ENCODE peak calls at places on chromosomes 3 and 15, in seven cellular contexts. One of them, this sample, is unnamed. For H3K9me3, the result is how much of the 10 kb centered on the place peaks cover.

GRCh38 chr3:53843195-53844177 is 2.7 kb downstream of the CHDH start:
- DNase-seq in A549: no peak
- DNase-seq in stomach: no peak
- DNase-seq in H1: no peak
- DNase-seq in esophagus muscularis mucosa: no peak
- DNase-seq in K562: no peak
- DNase-seq in transverse colon: no peak
- DNase-seq in this sample: no peak

GRCh38 chr3:38823186-38823585 is 7.2 kb upstream of the SCN10A start:
- DNase-seq in A549: no peak
- DNase-seq in stomach: no peak
- DNase-seq in H1: no peak
- DNase-seq in esophagus muscularis mucosa: no peak
- DNase-seq in K562: no peak
- DNase-seq in transverse colon: no peak
- DNase-seq in this sample: no peak

GRCh38 chr15:64693134-64693533 is 82.3 kb downstream of the RBPMS2 start:
- DNase-seq in A549: no peak
- DNase-seq in stomach: peak
- DNase-seq in H1: no peak
- DNase-seq in esophagus muscularis mucosa: no peak
- DNase-seq in K562: no peak
- DNase-seq in transverse colon: peak
- DNase-seq in this sample: no peak

GRCh38 chr3:64138046-64138445 is 87.2 kb downstream of the PRICKLE2 start:
- DNase-seq in A549: no peak
- DNase-seq in stomach: no peak
- DNase-seq in H1: no peak
- DNase-seq in esophagus muscularis mucosa: no peak
- DNase-seq in K562: no peak
- DNase-seq in transverse colon: no peak
- DNase-seq in this sample: no peak

GRCh38 chr3:117130222-117130621 is 420.6 kb downstream of the TUSC7 start:
- DNase-seq in A549: no peak
- DNase-seq in stomach: no peak
- DNase-seq in H1: no peak
- DNase-seq in esophagus muscularis mucosa: no peak
- DNase-seq in K562: no peak
- DNase-seq in transverse colon: no peak
- DNase-seq in this sample: no peak

GRCh38 chr3:110710605-110711004 is 361.0 kb upstream of the NECTIN3 start:
- DNase-seq in A549: no peak
- DNase-seq in stomach: peak
- DNase-seq in H1: no peak
- DNase-seq in esophagus muscularis mucosa: no peak
- DNase-seq in K562: no peak
- DNase-seq in transverse colon: no peak
- DNase-seq in this sample: no peak

GRCh38 chr3:126438186-126438585 is 37.5 kb downstream of the ZXDC start:
- DNase-seq in A549: no peak
- DNase-seq in stomach: peak
- DNase-seq in H1: no peak
- DNase-seq in esophagus muscularis mucosa: no peak
- DNase-seq in K562: no peak
- DNase-seq in transverse colon: no peak
- DNase-seq in this sample: no peak

GRCh38 chr3:99396651-99397050 is 241.7 kb upstream of the COL8A1 start:
- DNase-seq in A549: no peak
- DNase-seq in stomach: no peak
- DNase-seq in H1: no peak
- DNase-seq in esophagus muscularis mucosa: no peak
- DNase-seq in K562: no peak
- DNase-seq in transverse colon: no peak
- DNase-seq in this sample: no peak

GRCh38 chr3:12227833-12228232 is 61.0 kb upstream of the PPARG start:
- DNase-seq in A549: no peak
- DNase-seq in stomach: no peak
- DNase-seq in H1: no peak
- DNase-seq in esophagus muscularis mucosa: no peak
- DNase-seq in K562: no peak
- DNase-seq in transverse colon: no peak
- DNase-seq in this sample: no peak

GRCh38 chr15:62431391-62431790 is 266.3 kb upstream of the C2CD4B start:
- DNase-seq in A549: no peak
- DNase-seq in stomach: no peak
- DNase-seq in H1: no peak
- DNase-seq in esophagus muscularis mucosa: no peak
- DNase-seq in K562: no peak
- DNase-seq in transverse colon: no peak
- DNase-seq in this sample: no peak

GRCh38 chr3:189914799-189915198 is 205.9 kb downstream of the P3H2 start:
- DNase-seq in A549: peak
- DNase-seq in stomach: no peak
- DNase-seq in H1: no peak
- DNase-seq in esophagus muscularis mucosa: no peak
- DNase-seq in K562: no peak
- DNase-seq in transverse colon: no peak
- DNase-seq in this sample: no peak

GRCh38 chr3:132256984-132257383 is 60.2 kb upstream of the ACP3 start:
- DNase-seq in A549: no peak
- DNase-seq in stomach: peak
- DNase-seq in H1: peak
- DNase-seq in esophagus muscularis mucosa: no peak
- DNase-seq in K562: no peak
- DNase-seq in transverse colon: peak
- DNase-seq in this sample: no peak

GRCh38 chr3:72191211-72191960 is 406.4 kb upstream of the PROK2 start:
- DNase-seq in A549: no peak
- DNase-seq in stomach: no peak
- DNase-seq in H1: no peak
- DNase-seq in esophagus muscularis mucosa: no peak
- DNase-seq in K562: no peak
- DNase-seq in transverse colon: no peak
- DNase-seq in this sample: no peak

GRCh38 chr3:13265016-13265415 is 155.1 kb downstream of the NUP210 start:
- DNase-seq in A549: no peak
- DNase-seq in stomach: no peak
- DNase-seq in H1: no peak
- DNase-seq in esophagus muscularis mucosa: no peak
- DNase-seq in K562: no peak
- DNase-seq in transverse colon: no peak
- DNase-seq in this sample: no peak

GRCh38 chr3:67109651-67110204 is 111.6 kb downstream of the KBTBD8 start:
- DNase-seq in A549: peak
- DNase-seq in stomach: no peak
- DNase-seq in H1: no peak
- DNase-seq in esophagus muscularis mucosa: no peak
- DNase-seq in K562: peak
- DNase-seq in transverse colon: no peak
- DNase-seq in this sample: no peak

GRCh38 chr3:148698190-148698806 is 595 bp downstream of the AGTR1 start:
- DNase-seq in A549: no peak
- DNase-seq in stomach: no peak
- DNase-seq in H1: no peak
- DNase-seq in esophagus muscularis mucosa: no peak
- DNase-seq in K562: no peak
- DNase-seq in transverse colon: no peak
- DNase-seq in this sample: no peak

GRCh38 chr3:14570089-14570488 is 29.9 kb upstream of the GRIP2 start:
- DNase-seq in A549: no peak
- DNase-seq in stomach: no peak
- DNase-seq in H1: no peak
- DNase-seq in esophagus muscularis mucosa: no peak
- DNase-seq in K562: no peak
- DNase-seq in transverse colon: no peak
- DNase-seq in this sample: no peak

GRCh38 chr3:170761103-170761502 is 108.9 kb downstream of the RPL22L1 start:
- DNase-seq in A549: no peak
- DNase-seq in stomach: no peak
- DNase-seq in H1: no peak
- DNase-seq in esophagus muscularis mucosa: no peak
- DNase-seq in K562: no peak
- DNase-seq in transverse colon: no peak
- DNase-seq in this sample: no peak

GRCh38 chr15:25189551-25189950 is 234.8 kb downstream of the SNRPN start:
- DNase-seq in A549: no peak
- DNase-seq in stomach: no peak
- DNase-seq in H1: no peak
- DNase-seq in esophagus muscularis mucosa: no peak
- DNase-seq in K562: no peak
- DNase-seq in transverse colon: no peak
- DNase-seq in this sample: no peak
- H3K9me3 ChIP-seq in A549: under half
- H3K9me3 ChIP-seq in stomach: half or more
- H3K9me3 ChIP-seq in H1: half or more
- H3K9me3 ChIP-seq in esophagus muscularis mucosa: under half
- H3K9me3 ChIP-seq in K562: under half
- H3K9me3 ChIP-seq in transverse colon: under half
- H3K9me3 ChIP-seq in this sample: under half

DNA sequence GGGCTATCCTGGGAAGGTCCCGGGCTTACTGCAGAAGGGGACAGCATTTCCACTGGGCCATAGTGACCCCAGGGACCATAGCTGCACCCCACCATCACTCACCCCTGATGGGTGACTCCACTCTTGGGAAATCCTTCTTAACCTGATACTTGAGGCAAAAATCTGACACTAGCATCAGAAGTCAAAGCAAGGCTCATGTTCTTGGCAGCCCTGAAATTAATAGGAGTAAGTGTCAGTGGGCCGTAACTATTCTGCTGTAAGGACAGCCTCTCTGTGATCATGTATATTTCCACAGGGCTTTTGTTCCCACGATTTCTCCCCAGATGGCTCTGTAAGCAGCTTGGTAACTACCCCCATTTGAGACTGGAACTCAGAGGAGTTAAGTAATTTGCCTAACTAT is 33.7 kb downstream of the HAPLN3 start:
- DNase-seq in A549: no peak
- DNase-seq in stomach: no peak
- DNase-seq in H1: no peak
- DNase-seq in esophagus muscularis mucosa: no peak
- DNase-seq in K562: no peak
- DNase-seq in transverse colon: no peak
- DNase-seq in this sample: no peak
- TF ChIP-seq POLR2A in A549: no peak
- TF ChIP-seq POLR2A in stomach: no peak
- TF ChIP-seq POLR2A in H1: no peak
- TF ChIP-seq POLR2A in esophagus muscularis mucosa: no peak
- TF ChIP-seq POLR2A in K562: no peak
- TF ChIP-seq POLR2A in transverse colon: no peak
- TF ChIP-seq POLR2A in this sample: no peak

GRCh38 chr3:135055449-135055848 is 260.4 kb downstream of the EPHB1 start:
- DNase-seq in A549: no peak
- DNase-seq in stomach: no peak
- DNase-seq in H1: no peak
- DNase-seq in esophagus muscularis mucosa: peak
- DNase-seq in K562: no peak
- DNase-seq in transverse colon: no peak
- DNase-seq in this sample: no peak

GRCh38 chr3:135047061-135047460 is 252.0 kb downstream of the EPHB1 start:
- DNase-seq in A549: no peak
- DNase-seq in stomach: no peak
- DNase-seq in H1: no peak
- DNase-seq in esophagus muscularis mucosa: no peak
- DNase-seq in K562: no peak
- DNase-seq in transverse colon: no peak
- DNase-seq in this sample: no peak

GRCh38 chr3:135050536-135050935 is 255.5 kb downstream of the EPHB1 start:
- DNase-seq in A549: no peak
- DNase-seq in stomach: no peak
- DNase-seq in H1: no peak
- DNase-seq in esophagus muscularis mucosa: no peak
- DNase-seq in K562: no peak
- DNase-seq in transverse colon: no peak
- DNase-seq in this sample: no peak

GRCh38 chr3:135056084-135056730 is 261.1 kb downstream of the EPHB1 start:
- DNase-seq in A549: no peak
- DNase-seq in stomach: no peak
- DNase-seq in H1: no peak
- DNase-seq in esophagus muscularis mucosa: peak
- DNase-seq in K562: no peak
- DNase-seq in transverse colon: no peak
- DNase-seq in this sample: no peak

DNA sequence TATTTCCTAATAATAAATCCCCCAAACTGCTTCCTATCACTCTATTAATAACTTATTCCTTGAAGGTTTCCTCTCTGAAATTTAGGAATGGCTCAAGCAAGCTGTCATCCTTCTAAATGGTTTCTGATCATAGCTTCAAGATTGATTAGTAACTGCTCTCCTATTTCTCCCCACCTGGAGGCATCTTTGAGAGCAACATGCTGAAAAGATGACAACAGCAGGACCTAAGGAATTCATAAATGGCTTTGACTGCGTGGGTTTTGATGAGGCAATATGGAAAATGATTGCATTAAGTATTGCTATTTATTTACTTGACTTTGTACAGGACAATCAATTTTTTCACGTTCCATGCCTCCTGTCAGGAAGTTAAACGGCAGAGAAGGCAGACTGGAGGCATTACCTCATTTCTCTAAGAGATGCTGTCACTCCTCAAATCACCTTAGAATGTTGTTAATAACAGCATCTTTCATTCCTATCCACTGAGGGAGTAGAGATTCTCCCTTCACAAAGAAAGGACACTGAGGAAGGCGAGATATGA is 256.4 kb downstream of the EPHB1 start:
- DNase-seq in A549: no peak
- DNase-seq in stomach: no peak
- DNase-seq in H1: no peak
- DNase-seq in esophagus muscularis mucosa: no peak
- DNase-seq in K562: no peak
- DNase-seq in transverse colon: no peak
- DNase-seq in this sample: no peak
- TF ChIP-seq EP300 in A549: no peak
- TF ChIP-seq EP300 in stomach: no peak
- TF ChIP-seq EP300 in H1: no peak
- TF ChIP-seq EP300 in esophagus muscularis mucosa: no peak
- TF ChIP-seq EP300 in K562: no peak
- TF ChIP-seq EP300 in transverse colon: no peak
- TF ChIP-seq EP300 in this sample: no peak

GRCh38 chr15:20644896-20645295 is 103.3 kb upstream of the GOLGA6L6 start:
- DNase-seq in A549: no peak
- DNase-seq in stomach: no peak
- DNase-seq in H1: no peak
- DNase-seq in esophagus muscularis mucosa: no peak
- DNase-seq in K562: no peak
- DNase-seq in transverse colon: no peak
- DNase-seq in this sample: no peak

GRCh38 chr15:20642054-20642767 is 100.6 kb upstream of the GOLGA6L6 start:
- DNase-seq in A549: no peak
- DNase-seq in stomach: no peak
- DNase-seq in H1: no peak
- DNase-seq in esophagus muscularis mucosa: peak
- DNase-seq in K562: no peak
- DNase-seq in transverse colon: no peak
- DNase-seq in this sample: no peak

GRCh38 chr15:20645956-20646355 is 104.4 kb upstream of the GOLGA6L6 start:
- DNase-seq in A549: no peak
- DNase-seq in stomach: no peak
- DNase-seq in H1: no peak
- DNase-seq in esophagus muscularis mucosa: no peak
- DNase-seq in K562: no peak
- DNase-seq in transverse colon: peak
- DNase-seq in this sample: no peak

GRCh38 chr15:20643024-20643770 is 101.6 kb upstream of the GOLGA6L6 start:
- DNase-seq in A549: no peak
- DNase-seq in stomach: no peak
- DNase-seq in H1: no peak
- DNase-seq in esophagus muscularis mucosa: peak
- DNase-seq in K562: no peak
- DNase-seq in transverse colon: no peak
- DNase-seq in this sample: no peak

GRCh38 chr15:20644026-20644425 is 102.4 kb upstream of the GOLGA6L6 start:
- DNase-seq in A549: no peak
- DNase-seq in stomach: no peak
- DNase-seq in H1: no peak
- DNase-seq in esophagus muscularis mucosa: no peak
- DNase-seq in K562: no peak
- DNase-seq in transverse colon: no peak
- DNase-seq in this sample: no peak
- H3K9me3 ChIP-seq in A549: under half
- H3K9me3 ChIP-seq in stomach: under half
- H3K9me3 ChIP-seq in H1: under half
- H3K9me3 ChIP-seq in esophagus muscularis mucosa: under half
- H3K9me3 ChIP-seq in K562: under half
- H3K9me3 ChIP-seq in transverse colon: under half
- H3K9me3 ChIP-seq in this sample: under half

This sample was measured in tibial nerve.